ENCODE peak calls at places on chromosomes 2 and 18, in ten cellular contexts. W is IMR-90; E is effector memory CD4-positive, alpha-beta T cell; U is mammary epithelial cell; P is BJ; C is BE2C; D is adrenal gland; T is lower lobe of right lung; Z is cardiac muscle cell; L is hepatocyte. K is an unnamed sample.
A peak's percentile ranks its signal among the peaks of the same experiment; 100 is the strongest.

GRCh38 chr2:217218269-217219140 is 358.6 kb upstream of the TNP1 start:
- DNase-seq in W (peak; percentile 87), E (no peak), U (peak; percentile 35), P (no peak), C (no peak), D (peak; percentile 28), T (no peak), Z (peak; percentile 85), L (no peak), K (no peak)

GRCh38 chr2:2788076-2788475 is 457.0 kb upstream of the MYT1L start:
- DNase-seq in W (no peak), E (no peak), U (no peak), P (no peak), C (no peak), D (no peak), T (no peak), Z (no peak), L (no peak), K (no peak)

GRCh38 chr18:9700261-9700796 is 7.8 kb upstream of the RAB31 start:
- DNase-seq in W (peak; percentile 68), E (no peak), U (no peak), P (no peak), C (no peak), D (no peak), T (no peak), Z (peak; percentile 47), L (peak; percentile 61), K (no peak)

GRCh38 chr2:99810241-99810640 is 320.4 kb upstream of the REV1 start:
- DNase-seq in W (no peak), E (no peak), U (no peak), P (no peak), C (no peak), D (no peak), T (no peak), Z (no peak), L (no peak), K (no peak)

GRCh38 chr18:48229445-48230052 is 179.6 kb downstream of the ZBTB7C start:
- DNase-seq in W (no peak), E (no peak), U (no peak), P (no peak), C (peak; percentile 53), D (no peak), T (no peak), Z (peak; percentile 11), L (no peak), K (no peak)

GRCh38 chr2:147464737-147465437 is 379.9 kb upstream of the ACVR2A start:
- DNase-seq in W (no peak), E (no peak), U (no peak), P (no peak), C (no peak), D (no peak), T (no peak), Z (no peak), L (peak; percentile 39), K (no peak)

GRCh38 chr2:55268288-55268906 is 634 bp downstream of the MTIF2 start:
- DNase-seq in W (no peak), E (no peak), U (no peak), P (no peak), C (no peak), D (no peak), T (no peak), Z (no peak), L (no peak), K (no peak)

GRCh38 chr2:25586726-25587144 is 86.6 kb downstream of the DTNB start:
- DNase-seq in W (peak; percentile 47), E (no peak), U (no peak), P (no peak), C (no peak), D (no peak), T (no peak), Z (no peak), L (no peak), K (no peak)

GRCh38 chr18:76558881-76559667 is 64.0 kb upstream of the ZNF516 start:
- DNase-seq in W (peak; percentile 41), E (no peak), U (peak; percentile 75), P (no peak), C (no peak), D (no peak), T (no peak), Z (no peak), L (peak; percentile 37), K (no peak)

GRCh38 chr18:26746284-26747130 is 119.0 kb downstream of the AQP4 start:
- DNase-seq in W (no peak), E (no peak), U (no peak), P (no peak), C (no peak), D (no peak), T (no peak), Z (peak; percentile 69), L (no peak), K (no peak)

GRCh38 chr2:170221317-170222288 is 43.7 kb downstream of the MYO3B start:
- DNase-seq in W (peak; percentile 76), E (no peak), U (peak; percentile 58), P (peak; percentile 14), C (no peak), D (no peak), T (no peak), Z (peak; percentile 34), L (no peak), K (no peak)

GRCh38 chr2:151857650-151858049 is 29.4 kb upstream of the ARL5A start:
- DNase-seq in W (no peak), E (no peak), U (peak; percentile 85), P (no peak), C (no peak), D (no peak), T (no peak), Z (no peak), L (no peak), K (no peak)

GRCh38 chr2:47288864-47289263 is 114.1 kb upstream of the MSH2 start:
- DNase-seq in W (peak; percentile 94), E (no peak), U (peak; percentile 79), P (peak; percentile 81), C (no peak), D (no peak), T (no peak), Z (peak; percentile 70), L (no peak), K (no peak)

GRCh38 chr2:84965827-84966226 is 5.1 kb upstream of the KCMF1 start:
- DNase-seq in W (no peak), E (no peak), U (no peak), P (no peak), C (no peak), D (no peak), T (no peak), Z (no peak), L (no peak), K (no peak)

GRCh38 chr2:219099319-219099718 is 38.6 kb upstream of the IHH start:
- DNase-seq in W (peak; percentile 80), E (no peak), U (peak; percentile 59), P (peak; percentile 14), C (no peak), D (no peak), T (no peak), Z (peak; percentile 32), L (no peak), K (no peak)

GRCh38 chr2:61432990-61433389 is 37.9 kb downstream of the USP34 start:
- DNase-seq in W (no peak), E (no peak), U (no peak), P (no peak), C (no peak), D (no peak), T (no peak), Z (no peak), L (peak; percentile 45), K (no peak)

GRCh38 chr2:47069628-47070154 is 85.4 kb downstream of the STPG4 start:
- DNase-seq in W (peak; percentile 65), E (no peak), U (peak; percentile 81), P (peak; percentile 86), C (peak; percentile 46), D (peak; percentile 67), T (peak; percentile 82), Z (peak; percentile 78), L (peak; percentile 72), K (peak; percentile 49)

GRCh38 chr18:72543362-72544055 is 633 bp downstream of the CBLN2 start:
- DNase-seq in W (no peak), E (no peak), U (no peak), P (no peak), C (peak; percentile 18), D (no peak), T (no peak), Z (no peak), L (no peak), K (no peak)

GRCh38 chr2:204535764-204536163 is 9.5 kb upstream of the PARD3B start:
- DNase-seq in W (no peak), E (no peak), U (no peak), P (no peak), C (no peak), D (no peak), T (no peak), Z (no peak), L (no peak), K (no peak)

GRCh38 chr2:37244017-37244416 is 12.6 kb downstream of the NDUFAF7 start:
- DNase-seq in W (no peak), E (no peak), U (no peak), P (no peak), C (no peak), D (no peak), T (no peak), Z (peak; percentile 25), L (no peak), K (no peak)
- H3K36me3 ChIP-seq in W (peaks cover 28% of the 10 kb centered on the region), E (peaks cover 57% of the 10 kb centered on the region), U (peaks cover 24% of the 10 kb centered on the region), P (peaks cover 5% of the 10 kb centered on the region), C (peaks cover 63% of the 10 kb centered on the region), D (no peaks in the 10 kb centered on the region), T (peaks cover 97% of the 10 kb centered on the region), Z (peaks cover 67% of the 10 kb centered on the region), L (no peaks in the 10 kb centered on the region), K (peaks cover 7% of the 10 kb centered on the region)

GRCh38 chr2:224574423-224575084 is 10.6 kb downstream of the CUL3 start:
- DNase-seq in W (no peak), E (no peak), U (no peak), P (no peak), C (no peak), D (no peak), T (no peak), Z (no peak), L (no peak), K (no peak)
- H3K36me3 ChIP-seq in W (no peaks in the 10 kb centered on the region), E (no peaks in the 10 kb centered on the region), U (no peaks in the 10 kb centered on the region), P (no peaks in the 10 kb centered on the region), C (no peaks in the 10 kb centered on the region), D (no peaks in the 10 kb centered on the region), T (no peaks in the 10 kb centered on the region), Z (no peaks in the 10 kb centered on the region), L (no peaks in the 10 kb centered on the region), K (no peaks in the 10 kb centered on the region)

DNA sequence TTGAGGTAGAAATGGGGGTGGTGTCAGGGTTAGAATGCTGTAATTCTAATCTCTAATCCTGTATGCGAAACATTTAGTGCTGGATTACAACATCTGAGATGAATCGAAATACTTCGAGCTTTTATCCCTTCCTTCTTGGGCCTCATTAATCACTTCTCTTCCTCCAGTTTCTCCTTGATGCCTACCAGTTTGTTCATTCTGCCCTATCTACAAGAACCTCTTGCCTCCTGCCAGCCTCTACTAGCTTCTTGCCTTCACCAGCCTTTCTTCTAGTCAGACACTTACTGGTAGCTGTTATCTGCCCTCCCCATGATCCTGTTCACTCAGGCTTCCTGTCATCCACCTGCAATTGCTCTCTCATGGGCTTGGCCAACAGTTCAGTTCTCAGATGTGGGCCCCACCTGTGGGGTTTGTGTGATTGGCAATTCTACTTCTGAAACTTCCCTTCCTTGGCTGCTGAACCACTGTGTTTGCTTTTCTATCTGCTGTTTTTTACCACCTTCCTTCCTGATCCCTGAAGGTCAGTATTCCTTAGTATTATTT is 15.4 kb upstream of the FARP2 start:
- DNase-seq in W (no peak), E (no peak), U (no peak), P (no peak), C (no peak), D (no peak), T (no peak), Z (no peak), L (no peak), K (no peak)
- H3K36me3 ChIP-seq in W (peaks cover 59% of the 10 kb centered on the region), E (peaks cover 54% of the 10 kb centered on the region), U (peaks cover 48% of the 10 kb centered on the region), P (peaks cover 21% of the 10 kb centered on the region), C (peaks cover 84% of the 10 kb centered on the region), D (no peaks in the 10 kb centered on the region), T (peaks cover 94% of the 10 kb centered on the region), Z (peaks cover 84% of the 10 kb centered on the region), L (no peaks in the 10 kb centered on the region), K (peaks cover 21% of the 10 kb centered on the region)

GRCh38 chr2:200445284-200445683 is 64.6 kb downstream of the KCTD18 start:
- DNase-seq in W (no peak), E (no peak), U (no peak), P (no peak), C (no peak), D (no peak), T (no peak), Z (no peak), L (no peak), K (no peak)
- H3K36me3 ChIP-seq in W (peaks cover 24% of the 10 kb centered on the region), E (no peaks in the 10 kb centered on the region), U (peaks cover 7% of the 10 kb centered on the region), P (peaks cover 3% of the 10 kb centered on the region), C (peaks cover 41% of the 10 kb centered on the region), D (no peaks in the 10 kb centered on the region), T (peaks cover 25% of the 10 kb centered on the region), Z (no peaks in the 10 kb centered on the region), L (no peaks in the 10 kb centered on the region), K (no peaks in the 10 kb centered on the region)